ENCODE peak calls at places on chromosomes 2 and 18, in five cellular contexts. V, R, G, P and Y are unnamed samples.

GRCh38 chr18:77151791-77152517 is 19.4 kb upstream of the MBP start:
- DNase-seq in V (peak; percentile 33), R (no peak), G (no peak), P (no peak), Y (no peak)

GRCh38 chr2:218997730-218998129 is 4.5 kb upstream of the CRYBA2 start:
- DNase-seq in V (no peak), R (no peak), G (no peak), P (no peak), Y (no peak)

GRCh38 chr18:62339106-62339988 is 14.2 kb downstream of the TNFRSF11A start:
- DNase-seq in V (no peak), R (no peak), G (no peak), P (no peak), Y (no peak)

GRCh38 chr18:48949051-48949605 is 1.6 kb downstream of the SMAD7 start:
- DNase-seq in V (no peak), R (no peak), G (no peak), P (no peak), Y (no peak)

GRCh38 chr2:186129767-186130581 is 356.1 kb upstream of the ZC3H15 start:
- DNase-seq in V (no peak), R (no peak), G (no peak), P (no peak), Y (no peak)

GRCh38 chr18:24964213-24964612 is 387.8 kb downstream of the ZNF521 start:
- DNase-seq in V (no peak), R (peak; percentile 7), G (no peak), P (no peak), Y (no peak)

GRCh38 chr2:26088038-26088643 is 54.3 kb downstream of the RAB10 start:
- DNase-seq in V (no peak), R (no peak), G (no peak), P (peak; percentile 14), Y (no peak)

GRCh38 chr2:219688560-219689445 is 61.4 kb downstream of the SLC4A3 start:
- DNase-seq in V (no peak), R (no peak), G (no peak), P (peak; percentile 76), Y (no peak)

GRCh38 chr2:47065771-47066380 is 89.2 kb downstream of the STPG4 start:
- DNase-seq in V (no peak), R (no peak), G (no peak), P (peak; percentile 90), Y (no peak)

GRCh38 chr18:8754995-8755955 is 49.9 kb downstream of the MTCL1 start:
- DNase-seq in V (no peak), R (no peak), G (no peak), P (peak; percentile 68), Y (peak; percentile 17)

GRCh38 chr2:175180701-175181103 is 808 bp downstream of the ATP5MC3 start:
- DNase-seq in V (peak; percentile 81), R (peak; percentile 32), G (no peak), P (peak; percentile 35), Y (no peak)

GRCh38 chr18:13614701-13615288 is 111.6 kb downstream of the FAM210A start:
- DNase-seq in V (peak; percentile 79), R (no peak), G (no peak), P (no peak), Y (no peak)

GRCh38 chr2:138103156-138103555 is 138.9 kb downstream of the HNMT start:
- DNase-seq in V (no peak), R (no peak), G (no peak), P (no peak), Y (no peak)